ENCODE peak calls at places on chromosome 17, in seven cellular contexts. F is thoracic aorta; V is kidney tubule cell; P is T-cell; H is stimulated activated naive B cell treated with anti-CD40 and anti-IgM and Interleukin-4, amounts not matched to agents 10 μg/mL and 1 μg/mL and 100 μg/mL, for 72 hours; X is left kidney; Z is NCI-H524 treated with DMSO at 0.1 percent for 48 hours. J is an unnamed sample.
A peak's percentile ranks its signal among the peaks of the same experiment; 100 is the strongest.

GRCh38 chr17:81543756-81544155 is 8.4 kb downstream of the FAAP100 start:
- DNase-seq in H (no peak), Z (no peak), P (no peak), V (no peak), X (no peak), F (no peak), J (no peak)

GRCh38 chr17:40519089-40519775 is 17.8 kb upstream of the TNS4 start:
- DNase-seq in Z (no peak), P (no peak), F (no peak), X (no peak), V (no peak), H (no peak), J (no peak)

GRCh38 chr17:17109896-17110295 is 67.6 kb downstream of the MPRIP start:
- DNase-seq in P (peak; percentile 28), H (no peak), Z (no peak), X (no peak), V (peak; percentile 47), F (no peak), J (no peak)

GRCh38 chr17:10821062-10821461 is 16.8 kb downstream of the PIRT start:
- DNase-seq in H (no peak), Z (no peak), X (no peak), V (no peak), P (no peak), F (no peak), J (no peak)

GRCh38 chr17:19867654-19868395 is at the start of gene ULK2:
- DNase-seq in P (peak; percentile 30), Z (no peak), V (peak; percentile 76), X (peak; percentile 92), F (no peak), H (peak; percentile 35), J (no peak)

GRCh38 chr17:70278846-70279465 is 109.6 kb downstream of the KCNJ2 start:
- DNase-seq in H (no peak), F (no peak), V (no peak), Z (peak; percentile 81), P (no peak), X (peak; percentile 3), J (no peak)

GRCh38 chr17:62899349-62899748 is 66.7 kb upstream of the TANC2 start:
- DNase-seq in X (no peak), P (no peak), Z (no peak), F (no peak), H (no peak), V (peak; percentile 38), J (no peak)

GRCh38 chr17:44221862-44222111 is 2.3 kb upstream of the UBTF start:
- DNase-seq in Z (no peak), H (peak; percentile 33), F (no peak), V (no peak), P (no peak), X (no peak), J (no peak)

GRCh38 chr17:4623249-4623648 is 18.2 kb downstream of the ALOX15 start:
- DNase-seq in Z (no peak), X (no peak), V (no peak), P (no peak), F (no peak), H (no peak), J (no peak)

GRCh38 chr17:9529033-9529748 is 46.4 kb downstream of the STX8 start:
- DNase-seq in P (no peak), V (peak; percentile 46), X (peak; percentile 46), Z (no peak), F (no peak), H (no peak), J (no peak)